ENCODE peak calls at places on chromosomes 1 and 21, in five cellular contexts. Y is HepG2, J is GM12878, X is H1, T is K562. P is an unnamed sample.
A peak's percentile ranks its signal among the peaks of the same experiment; 100 is the strongest.

GRCh38 chr1:220344745-220345144 is 72.5 kb upstream of the RAB3GAP2 start:
- DNase-seq in T (no peak), X (no peak), J (peak; percentile 16), Y (no peak), P (no peak)

GRCh38 chr1:3473381-3473844 is 18.9 kb downstream of the ARHGEF16 start:
- DNase-seq in X (no peak), Y (no peak), T (no peak), J (no peak), P (no peak)

GRCh38 chr1:178271471-178271870 is 177.6 kb downstream of the RASAL2 start:
- DNase-seq in J (no peak), T (no peak), X (no peak), Y (no peak), P (no peak)

GRCh38 chr1:109307363-109308021 is 681 bp upstream of the MYBPHL start:
- DNase-seq in X (no peak), J (no peak), T (peak; percentile 80), Y (peak; percentile 34), P (no peak)

GRCh38 chr21:36412916-36413315 is 27.7 kb downstream of the CHAF1B start:
- DNase-seq in X (no peak), Y (no peak), T (no peak), J (no peak), P (no peak)

GRCh38 chr21:42320791-42321190 is 5.6 kb upstream of the TFF3 start:
- DNase-seq in T (no peak), X (no peak), J (no peak), Y (no peak), P (no peak)

GRCh38 chr1:22139066-22139594 is 3.8 kb downstream of the WNT4 start:
- DNase-seq in X (no peak), J (no peak), Y (no peak), T (no peak), P (no peak)

GRCh38 chr1:117061986-117062415 is 1.9 kb downstream of the TTF2 start:
- DNase-seq in Y (no peak), J (peak; percentile 69), X (no peak), T (no peak), P (no peak)

GRCh38 chr1:1304331-1305299 is 3.1 kb downstream of the ACAP3 start:
- DNase-seq in X (no peak), Y (peak; percentile 62), J (no peak), T (peak; percentile 52), P (no peak)

GRCh38 chr1:229430761-229431269 is 3.1 kb downstream of the ACTA1 start:
- DNase-seq in T (peak; percentile 72), J (no peak), Y (no peak), X (peak; percentile 53), P (no peak)

GRCh38 chr1:1230656-1231399 is 973 bp downstream of the SDF4 start:
- DNase-seq in T (peak; percentile 58), Y (peak; percentile 60), X (no peak), J (no peak), P (peak; percentile 45)

GRCh38 chr1:39677645-39678044 is 5.7 kb upstream of the NT5C1A start:
- DNase-seq in X (no peak), J (no peak), Y (no peak), T (no peak), P (no peak)

GRCh38 chr1:36411674-36412648 is 14.3 kb upstream of the LSM10 start:
- DNase-seq in X (no peak), Y (peak; percentile 17), T (peak; percentile 60), J (no peak), P (no peak)

GRCh38 chr21:44575307-44576024 is 1.9 kb downstream of the KRTAP10-4 start:
- DNase-seq in J (no peak), Y (no peak), T (no peak), X (no peak), P (no peak)

GRCh38 chr21:29248124-29248523 is 50.6 kb upstream of the BACH1 start:
- DNase-seq in J (no peak), T (no peak), Y (no peak), X (no peak), P (no peak)

GRCh38 chr1:115266729-115267421 is 71.2 kb downstream of the NGF start:
- DNase-seq in T (no peak), Y (no peak), J (no peak), X (no peak), P (no peak)

GRCh38 chr21:36756527-36756926 is 57.6 kb downstream of the SIM2 start:
- DNase-seq in J (no peak), X (no peak), Y (peak; percentile 18), T (no peak), P (no peak)

GRCh38 chr1:75655931-75656330 is 45.0 kb upstream of the SLC44A5 start:
- DNase-seq in X (no peak), Y (no peak), J (no peak), T (no peak), P (no peak)

GRCh38 chr1:43348343-43348808 is 10.4 kb upstream of the CDC20 start:
- DNase-seq in Y (peak; percentile 26), J (no peak), X (no peak), T (no peak), P (no peak)

GRCh38 chr1:23787701-23788100 is 3.2 kb upstream of the LYPLA2 start:
- DNase-seq in X (no peak), J (no peak), T (no peak), Y (no peak), P (no peak)

GRCh38 chr1:42146916-42147320 is 6.3 kb upstream of the GUCA2B start:
- DNase-seq in X (peak; percentile 62), Y (peak; percentile 76), J (no peak), T (peak; percentile 75), P (peak; percentile 79)

GRCh38 chr1:64687725-64688285 is 57.1 kb upstream of the RAVER2 start:
- DNase-seq in J (no peak), X (no peak), T (no peak), Y (no peak), P (no peak)

GRCh38 chr1:180909462-180909976 is 3.2 kb upstream of the KIAA1614 start:
- DNase-seq in Y (no peak), T (no peak), X (no peak), J (peak; percentile 52), P (no peak)
- H3K4me3 ChIP-seq in Y (no peak overlapping the region), T (no peak overlapping the region), X (no peak overlapping the region), J (peak overlapping the region; percentile 26), P (no peak overlapping the region)

DNA sequence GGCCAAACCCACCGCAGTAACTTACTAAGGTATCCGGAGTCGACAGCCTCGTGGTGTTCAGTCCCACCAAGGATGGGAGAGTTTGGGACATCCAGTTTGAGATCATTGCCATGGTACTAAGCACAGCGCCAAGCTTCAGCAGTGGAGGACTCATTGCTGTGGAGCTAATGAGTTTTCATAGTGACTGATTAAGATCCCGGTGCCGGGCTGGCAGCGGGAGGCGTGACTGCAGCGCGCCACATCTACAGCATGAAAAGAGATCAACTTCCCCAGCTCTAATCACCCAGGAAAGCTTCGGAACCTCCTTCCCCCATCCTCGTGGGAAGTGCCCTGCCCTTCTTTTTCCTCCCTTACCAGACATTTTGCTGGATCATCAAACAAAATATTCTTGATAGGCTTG is 149.9 kb downstream of the OLFM3 start:
- DNase-seq in Y (no peak), J (no peak), X (no peak), T (no peak), P (no peak)
- TF ChIP-seq SRF in Y (no peak), J (no peak), X (no peak), T (no peak), P (no peak)

DNA sequence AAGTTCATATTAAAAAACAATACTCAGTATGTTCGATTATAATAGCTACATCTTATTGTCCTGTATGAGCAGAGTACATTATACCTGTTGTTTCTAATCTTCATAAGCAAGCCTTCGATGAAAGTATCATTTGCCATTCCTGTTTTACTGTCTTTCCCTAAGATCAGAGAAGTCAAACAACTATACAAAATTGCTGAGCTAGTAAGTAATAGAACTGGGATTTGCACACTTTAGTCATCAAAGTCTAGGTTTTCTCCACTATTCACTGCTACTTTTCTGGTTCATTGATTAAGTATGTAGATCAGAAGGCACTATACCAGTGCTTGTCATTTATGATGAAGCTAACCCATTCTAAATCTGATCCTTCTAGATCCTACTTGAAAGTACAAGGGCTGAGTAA is 108.9 kb downstream of the NR5A2 start:
- DNase-seq in X (no peak), J (no peak), T (no peak), Y (no peak), P (no peak)
- TF ChIP-seq CTCF in X (no peak), J (no peak), T (no peak), Y (no peak), P (no peak)

GRCh38 chr1:93502561-93502960 is 54.6 kb downstream of the FNBP1L start:
- DNase-seq in T (no peak), J (no peak), Y (no peak), X (no peak), P (no peak)

GRCh38 chr1:93504247-93505033 is 56.5 kb downstream of the FNBP1L start:
- DNase-seq in J (no peak), T (no peak), X (no peak), Y (no peak), P (no peak)

GRCh38 chr1:93503163-93503562 is 55.2 kb downstream of the FNBP1L start:
- DNase-seq in J (no peak), Y (no peak), X (no peak), T (no peak), P (no peak)

GRCh38 chr1:93503816-93504215 is 55.9 kb downstream of the FNBP1L start:
- DNase-seq in J (no peak), T (no peak), X (no peak), Y (no peak), P (no peak)

GRCh38 chr1:93506140-93506539 is 58.2 kb downstream of the FNBP1L start:
- DNase-seq in J (no peak), X (no peak), Y (no peak), T (no peak), P (no peak)
- H3K4me3 ChIP-seq in J (no peak overlapping the region), X (no peak overlapping the region), Y (no peak overlapping the region), T (no peak overlapping the region), P (no peak overlapping the region)

DNA sequence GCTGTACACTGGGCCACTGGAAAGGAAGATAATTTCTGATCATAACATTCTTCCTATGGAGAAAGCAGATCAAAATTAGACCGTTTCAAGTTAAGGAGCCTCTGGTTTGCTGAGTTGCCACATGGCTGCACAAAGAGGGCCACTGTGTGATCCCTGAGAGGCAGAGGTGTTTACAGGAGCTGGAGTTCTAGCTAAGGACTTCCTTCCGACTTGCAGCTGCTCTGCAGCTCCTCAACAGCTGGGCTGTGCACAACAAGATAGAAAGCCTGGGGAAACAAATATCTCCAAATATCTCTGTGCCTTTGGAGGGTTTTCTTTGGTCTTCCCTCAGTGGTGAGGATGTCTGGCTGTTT is 26.8 kb downstream of the GADD45A start:
- DNase-seq in T (no peak), J (no peak), Y (no peak), X (no peak), P (no peak)
- TF ChIP-seq SRF in T (no peak), J (no peak), Y (no peak), X (no peak), P (no peak)

GRCh38 chr1:236269439-236269838 is 12.3 kb downstream of the ERO1B start:
- DNase-seq in T (no peak), X (no peak), Y (no peak), J (no peak), P (no peak)
- TF ChIP-seq CTCF in T (no peak), X (no peak), Y (no peak), J (no peak), P (no peak)